ENCODE peak calls at places on chromosomes 5 and 9, in eight cellular contexts. V is lower leg skin, P is lower lobe of right lung, H is choroid plexus epithelial cell, Z is fibroblast of the aortic adventitia, F is mesothelial cell of epicardium, N is tibial artery, Q is A549. K is an unnamed sample.

GRCh38 chr9:125911861-125912260 is 164.7 kb downstream of the PBX3 start:
- DNase-seq in V (no peak), P (no peak), H (peak), Z (peak), F (no peak), N (no peak), Q (no peak), K (no peak)

GRCh38 chr5:66307647-66308257 is 163.7 kb downstream of the SREK1 start:
- DNase-seq in V (no peak), P (no peak), H (peak), Z (peak), F (no peak), N (no peak), Q (peak), K (no peak)

GRCh38 chr9:34405719-34406118 is 29.0 kb upstream of the MYORG start:
- DNase-seq in V (no peak), P (no peak), H (peak), Z (peak), F (no peak), N (no peak), Q (no peak), K (no peak)

GRCh38 chr5:28214292-28214691 is 1175.9 kb upstream of the CDH9 start:
- DNase-seq in V (no peak), P (no peak), H (no peak), Z (no peak), F (no peak), N (no peak), Q (no peak), K (no peak)

GRCh38 chr5:166712447-166712846 is 1579.0 kb upstream of the WWC1 start:
- DNase-seq in V (no peak), P (no peak), H (no peak), Z (no peak), F (no peak), N (no peak), Q (no peak), K (no peak)

GRCh38 chr5:56798521-56798920 is 16.8 kb upstream of the MAP3K1 start:
- DNase-seq in V (no peak), P (no peak), H (no peak), Z (no peak), F (no peak), N (no peak), Q (no peak), K (no peak)

GRCh38 chr5:113682497-113683136 is 169.1 kb downstream of the YTHDC2 start:
- DNase-seq in V (no peak), P (no peak), H (peak), Z (no peak), F (no peak), N (no peak), Q (peak), K (no peak)

GRCh38 chr9:87395804-87396458 is 101.7 kb upstream of the DAPK1 start:
- DNase-seq in V (no peak), P (no peak), H (no peak), Z (peak), F (no peak), N (no peak), Q (peak), K (peak)

GRCh38 chr5:134070979-134071849 is 43.3 kb upstream of the TCF7 start:
- DNase-seq in V (no peak), P (no peak), H (no peak), Z (no peak), F (no peak), N (no peak), Q (peak), K (peak)

GRCh38 chr5:75337366-75338021 is 474 bp downstream of the HMGCR start:
- DNase-seq in V (peak), P (no peak), H (no peak), Z (no peak), F (no peak), N (peak), Q (peak), K (no peak)

GRCh38 chr5:151795426-151795825 is 23.7 kb downstream of the G3BP1 start:
- DNase-seq in V (no peak), P (no peak), H (no peak), Z (no peak), F (no peak), N (no peak), Q (no peak), K (no peak)

GRCh38 chr9:126822278-126822677 is 17.4 kb downstream of the ZBTB43 start:
- DNase-seq in V (no peak), P (no peak), H (no peak), Z (no peak), F (no peak), N (no peak), Q (no peak), K (no peak)

GRCh38 chr9:78041971-78042370 is 10.4 kb upstream of the GNAQ start:
- DNase-seq in V (no peak), P (no peak), H (no peak), Z (no peak), F (no peak), N (no peak), Q (no peak), K (no peak)

GRCh38 chr5:37951946-37952721 is 112.3 kb upstream of the GDNF start:
- DNase-seq in V (no peak), P (no peak), H (peak), Z (no peak), F (no peak), N (no peak), Q (no peak), K (no peak)
- TF ChIP-seq CTCF in V (no peak), P (no peak), H (no peak), Z (no peak), F (no peak), N (no peak), Q (no peak), K (no peak)

GRCh38 chr5:180860273-180860886 is 696 bp downstream of the ZFP62 start:
- DNase-seq in V (peak), P (peak), H (peak), Z (peak), F (no peak), N (no peak), Q (peak), K (peak)
- TF ChIP-seq CTCF in V (no peak), P (no peak), H (peak), Z (peak), F (no peak), N (no peak), Q (peak), K (no peak)

GRCh38 chr9:136137321-136138054 is 18.8 kb upstream of the TMEM250 start:
- DNase-seq in V (no peak), P (no peak), H (no peak), Z (no peak), F (no peak), N (no peak), Q (no peak), K (peak)

GRCh38 chr9:136136526-136136925 is 17.9 kb upstream of the TMEM250 start:
- DNase-seq in V (no peak), P (no peak), H (no peak), Z (no peak), F (no peak), N (no peak), Q (no peak), K (no peak)

GRCh38 chr9:136140046-136140445 is 21.4 kb upstream of the TMEM250 start:
- DNase-seq in V (no peak), P (no peak), H (no peak), Z (no peak), F (no peak), N (no peak), Q (no peak), K (no peak)

GRCh38 chr9:136140966-136141365 is 22.3 kb upstream of the TMEM250 start:
- DNase-seq in V (no peak), P (no peak), H (no peak), Z (peak), F (peak), N (no peak), Q (no peak), K (no peak)

DNA sequence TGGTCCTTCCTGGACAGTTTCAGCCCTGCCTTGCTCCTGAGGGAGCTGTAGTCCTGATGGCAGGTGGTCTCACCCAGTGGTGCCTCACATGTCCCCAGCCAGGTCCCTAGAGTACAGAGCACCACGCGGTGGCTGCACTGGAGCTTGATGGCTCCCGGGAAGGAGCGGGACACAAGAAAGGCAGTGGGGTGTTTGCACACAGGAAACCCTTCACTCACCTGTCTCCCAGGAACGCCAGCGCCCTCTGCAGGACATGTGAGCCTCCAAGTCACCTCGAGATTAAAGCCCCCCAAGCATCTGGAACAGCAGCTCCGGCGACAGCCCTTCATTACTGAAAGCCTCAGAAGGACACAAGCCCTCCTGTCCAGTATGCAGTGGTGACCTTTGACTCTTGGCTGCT is 19.9 kb upstream of the TMEM250 start:
- DNase-seq in V (no peak), P (no peak), H (peak), Z (no peak), F (no peak), N (no peak), Q (peak), K (no peak)
- TF ChIP-seq CTCF in V (no peak), P (no peak), H (peak), Z (peak), F (peak), N (no peak), Q (peak), K (no peak)

GRCh38 chr5:80082731-80083114 is 47.6 kb downstream of the THBS4 start:
- DNase-seq in V (peak), P (peak), H (peak), Z (peak), F (peak), N (peak), Q (peak), K (peak)
- TF ChIP-seq CTCF in V (no peak), P (peak), H (peak), Z (peak), F (peak), N (peak), Q (peak), K (peak)